ENCODE peak calls at places on chromosomes 16 and 17, in five cellular contexts. F, I, E, H and Y are unnamed samples.

GRCh38 chr16:46961373-46962353 is 11.8 kb downstream of the DNAJA2 start:
- DNase-seq in F (no peak), I (no peak), E (peak; percentile 57), H (peak; percentile 37), Y (peak; percentile 24)

GRCh38 chr16:68247932-68248331 is 2.8 kb downstream of the PLA2G15 start:
- DNase-seq in F (no peak), I (no peak), E (no peak), H (no peak), Y (no peak)

GRCh38 chr16:11170696-11171447 is 85.1 kb downstream of the SOCS1 start:
- DNase-seq in F (no peak), I (no peak), E (no peak), H (no peak), Y (no peak)

GRCh38 chr16:31007684-31008083 is 2.8 kb downstream of the STX1B start:
- DNase-seq in F (no peak), I (no peak), E (no peak), H (no peak), Y (no peak)

GRCh38 chr17:68972119-68972704 is 17.0 kb upstream of the ABCA8 start:
- DNase-seq in F (no peak), I (peak; percentile 20), E (peak; percentile 54), H (peak; percentile 56), Y (peak; percentile 54)

GRCh38 chr16:68395806-68396205 is 52.5 kb downstream of the SMPD3 start:
- DNase-seq in F (no peak), I (no peak), E (no peak), H (no peak), Y (no peak)

GRCh38 chr17:42017866-42018200 is 594 bp upstream of the DNAJC7 start:
- DNase-seq in F (no peak), I (no peak), E (no peak), H (peak; percentile 45), Y (no peak)

GRCh38 chr17:77345260-77345910 is 204.6 kb downstream of the SEC14L1 start:
- DNase-seq in F (no peak), I (no peak), E (no peak), H (peak; percentile 11), Y (no peak)

GRCh38 chr17:1486802-1487695 is 5.4 kb downstream of the MYO1C start:
- DNase-seq in F (peak; percentile 59), I (peak; percentile 92), E (peak; percentile 81), H (peak; percentile 70), Y (no peak)

GRCh38 chr16:27676807-27677206 is 126.9 kb downstream of the KATNIP start:
- DNase-seq in F (no peak), I (no peak), E (no peak), H (peak; percentile 12), Y (no peak)

GRCh38 chr16:30027588-30028437 is 3.3 kb downstream of the TLCD3B start:
- DNase-seq in F (no peak), I (no peak), E (no peak), H (no peak), Y (no peak)

GRCh38 chr16:16017812-16018211 is 68.4 kb downstream of the ABCC1 start:
- DNase-seq in F (no peak), I (peak; percentile 49), E (no peak), H (no peak), Y (no peak)

GRCh38 chr16:28876016-28876659 is 2.1 kb upstream of the ATP2A1 start:
- DNase-seq in F (no peak), I (no peak), E (no peak), H (no peak), Y (no peak)